ENCODE peak calls at places on chromosomes 2 and 18, in four cellular contexts. P, K, F and Q are unnamed samples.

GRCh38 chr2:160228141-160228963 is 28.3 kb upstream of the ITGB6 start:
- DNase-seq in K (no peak), F (no peak), P (peak), Q (peak)

GRCh38 chr2:32064021-32064678 is 794 bp downstream of the SPAST start:
- DNase-seq in K (no peak), P (peak), F (peak), Q (no peak)

GRCh38 chr2:128291161-128291843 is 27.4 kb downstream of the HS6ST1 start:
- DNase-seq in F (no peak), P (no peak), K (no peak), Q (no peak)

GRCh38 chr18:57210101-57210661 is 63.3 kb downstream of the BOD1L2 start:
- DNase-seq in F (peak), P (peak), K (no peak), Q (peak)

GRCh38 chr2:98455494-98455976 is 10.9 kb downstream of the INPP4A start:
- DNase-seq in F (no peak), P (no peak), K (peak), Q (peak)

GRCh38 chr2:217650229-217650628 is 352.6 kb downstream of the TNS1 start:
- DNase-seq in P (peak), K (no peak), F (no peak), Q (no peak)

GRCh38 chr2:127576433-127577207 is 41.1 kb downstream of the MYO7B start:
- DNase-seq in F (no peak), P (no peak), K (no peak), Q (peak)

GRCh38 chr18:33277431-33277830 is 163.1 kb downstream of the CCDC178 start:
- DNase-seq in K (no peak), F (no peak), P (no peak), Q (no peak)

GRCh38 chr18:79510731-79511141 is 115.0 kb downstream of the NFATC1 start:
- DNase-seq in K (no peak), P (no peak), F (no peak), Q (no peak)

GRCh38 chr2:181340891-181341290 is 116.3 kb upstream of the ITGA4 start:
- DNase-seq in P (no peak), K (no peak), F (no peak), Q (no peak)

GRCh38 chr2:85130407-85130806 is 2.8 kb upstream of the TCF7L1 start:
- DNase-seq in K (no peak), F (no peak), P (no peak), Q (no peak)
- TF ChIP-seq ELK1 in K (no peak), F (no peak), P (no peak), Q (no peak)

GRCh38 chr2:75716406-75716805 is 5.7 kb upstream of the GCFC2 start:
- DNase-seq in P (peak), K (no peak), F (no peak), Q (no peak)
- TF ChIP-seq ELK1 in P (no peak), K (no peak), F (no peak), Q (no peak)

DNA sequence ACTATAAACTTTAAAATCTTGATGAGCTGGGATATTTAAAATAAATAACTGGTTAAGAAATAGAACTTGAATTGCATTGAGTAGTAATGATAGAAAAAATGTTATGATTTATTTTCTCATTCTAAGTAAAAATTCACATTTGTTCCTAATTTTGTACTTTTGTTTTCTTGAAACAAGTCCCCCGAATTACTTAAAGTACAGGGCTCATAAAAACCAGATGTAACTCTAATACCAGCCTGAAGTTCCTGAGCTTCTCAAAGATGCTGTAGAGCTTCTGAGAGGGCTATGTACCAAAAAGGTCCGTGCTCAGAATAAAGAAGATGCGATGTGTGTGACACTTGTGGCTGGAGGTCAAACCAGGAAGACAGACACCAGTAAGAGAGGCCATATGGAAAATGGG is 116.1 kb upstream of the TACR1 start:
- DNase-seq in K (no peak), P (no peak), F (no peak), Q (no peak)
- TF ChIP-seq ELK1 in K (no peak), P (no peak), F (no peak), Q (no peak)

GRCh38 chr2:168461942-168462331 is 5.9 kb downstream of the CERS6 start:
- DNase-seq in F (no peak), P (no peak), K (no peak), Q (no peak)

GRCh38 chr2:168465594-168465993 is 9.5 kb downstream of the CERS6 start:
- DNase-seq in K (no peak), P (no peak), F (no peak), Q (no peak)

GRCh38 chr2:168460561-168460960 is 4.5 kb downstream of the CERS6 start:
- DNase-seq in F (no peak), P (no peak), K (no peak), Q (no peak)

GRCh38 chr2:168461178-168461941 is 5.3 kb downstream of the CERS6 start:
- DNase-seq in P (no peak), K (no peak), F (no peak), Q (no peak)

GRCh38 chr2:168462543-168463045 is 6.5 kb downstream of the CERS6 start:
- DNase-seq in P (no peak), F (no peak), K (no peak), Q (no peak)
- TF ChIP-seq ELK1 in P (no peak), F (no peak), K (no peak), Q (no peak)

GRCh38 chr2:186919272-186919671 is 70.3 kb upstream of the ZSWIM2 start:
- DNase-seq in K (no peak), P (peak), F (no peak), Q (peak)
- TF ChIP-seq ELK1 in K (no peak), P (no peak), F (no peak), Q (no peak)

GRCh38 chr2:238987352-238987981 is 139.6 kb downstream of the TWIST2 start:
- DNase-seq in K (no peak), F (no peak), P (no peak), Q (no peak)

GRCh38 chr2:238986491-238987351 is 138.8 kb downstream of the TWIST2 start:
- DNase-seq in K (no peak), F (no peak), P (no peak), Q (no peak)

GRCh38 chr2:238989484-238989883 is 141.6 kb downstream of the TWIST2 start:
- DNase-seq in K (no peak), P (no peak), F (no peak), Q (no peak)

GRCh38 chr2:238988105-238988504 is 140.2 kb downstream of the TWIST2 start:
- DNase-seq in F (no peak), P (no peak), K (no peak), Q (no peak)

GRCh38 chr2:238988752-238989151 is 140.9 kb downstream of the TWIST2 start:
- DNase-seq in F (no peak), P (no peak), K (no peak), Q (no peak)
- TF ChIP-seq ELK1 in F (no peak), P (no peak), K (no peak), Q (no peak)

GRCh38 chr18:58263055-58263732 is 219.2 kb downstream of the NEDD4L start:
- DNase-seq in K (no peak), P (peak), F (peak), Q (peak)

GRCh38 chr18:58266291-58266690 is 222.3 kb downstream of the NEDD4L start:
- DNase-seq in K (no peak), F (no peak), P (no peak), Q (peak)

GRCh38 chr18:58262581-58262980 is 218.6 kb downstream of the NEDD4L start:
- DNase-seq in P (no peak), K (no peak), F (no peak), Q (no peak)

GRCh38 chr18:58264846-58265245 is 220.8 kb downstream of the NEDD4L start:
- DNase-seq in F (no peak), K (no peak), P (no peak), Q (no peak)

DNA sequence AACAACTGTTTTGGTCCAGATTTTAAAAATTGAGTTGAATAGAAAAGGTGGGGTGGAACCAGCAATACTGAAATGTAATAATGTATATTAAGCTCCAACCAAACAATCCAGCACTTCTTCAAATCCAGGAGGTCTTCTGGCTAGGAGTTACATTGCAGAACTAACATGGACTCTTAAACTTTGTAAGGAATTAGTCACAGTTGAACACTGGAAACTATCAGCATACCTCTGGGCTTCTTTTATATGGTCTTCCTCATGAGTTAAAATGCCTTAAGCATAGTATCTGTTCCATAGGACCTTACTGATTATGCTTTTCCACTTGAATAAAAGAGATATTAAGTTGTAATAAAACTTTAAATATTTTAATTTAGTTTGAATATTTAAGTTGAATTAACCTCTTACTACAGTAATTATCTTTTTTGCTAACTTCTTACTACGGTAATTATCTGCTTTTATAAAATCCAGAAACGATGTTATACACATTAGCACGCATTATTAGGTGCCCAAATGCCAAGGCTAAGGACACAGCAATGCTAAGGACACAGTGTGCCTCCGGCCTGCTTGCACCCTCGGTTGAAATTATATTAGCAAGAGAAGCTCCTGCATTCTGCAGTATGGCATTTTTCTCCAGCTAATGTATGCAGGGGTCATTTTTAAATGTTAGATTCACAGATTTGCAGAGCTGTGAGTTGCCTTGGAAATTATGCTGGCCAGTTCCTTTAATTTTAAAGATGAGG is 219.9 kb downstream of the NEDD4L start:
- DNase-seq in K (no peak), F (no peak), P (no peak), Q (peak)
- TF ChIP-seq ELK1 in K (no peak), F (no peak), P (no peak), Q (no peak)

DNA sequence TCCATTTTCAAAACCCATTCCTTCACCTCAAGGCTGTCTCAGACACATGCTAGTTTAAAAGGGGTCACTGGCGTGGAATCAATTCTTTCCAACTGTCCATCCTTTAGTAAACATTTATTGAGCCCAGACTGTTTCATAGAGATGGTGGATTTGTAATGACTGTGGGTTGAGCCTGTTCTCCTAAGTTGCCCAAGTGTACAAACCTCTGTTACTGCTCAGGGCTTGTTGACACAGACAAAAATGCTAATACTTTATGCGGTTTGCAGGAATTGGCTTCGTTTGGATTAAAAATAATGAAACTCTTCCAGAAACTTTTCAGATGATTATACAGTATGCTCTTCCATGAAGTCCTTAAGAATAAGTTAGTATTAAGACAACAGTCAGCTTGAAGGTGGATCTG is 83.6 kb upstream of the MGAT5 start:
- DNase-seq in K (no peak), P (no peak), F (no peak), Q (peak)
- TF ChIP-seq ELK1 in K (no peak), P (no peak), F (no peak), Q (no peak)

GRCh38 chr2:9299444-9300100 is 93.0 kb downstream of the ASAP2 start:
- DNase-seq in F (no peak), K (no peak), P (no peak), Q (no peak)

GRCh38 chr2:9298583-9298982 is 92.0 kb downstream of the ASAP2 start:
- DNase-seq in P (no peak), K (no peak), F (no peak), Q (no peak)

GRCh38 chr2:9297156-9297555 is 90.5 kb downstream of the ASAP2 start:
- DNase-seq in K (no peak), F (no peak), P (no peak), Q (peak)

GRCh38 chr2:9296559-9296958 is 89.9 kb downstream of the ASAP2 start:
- DNase-seq in K (no peak), P (no peak), F (no peak), Q (no peak)

DNA sequence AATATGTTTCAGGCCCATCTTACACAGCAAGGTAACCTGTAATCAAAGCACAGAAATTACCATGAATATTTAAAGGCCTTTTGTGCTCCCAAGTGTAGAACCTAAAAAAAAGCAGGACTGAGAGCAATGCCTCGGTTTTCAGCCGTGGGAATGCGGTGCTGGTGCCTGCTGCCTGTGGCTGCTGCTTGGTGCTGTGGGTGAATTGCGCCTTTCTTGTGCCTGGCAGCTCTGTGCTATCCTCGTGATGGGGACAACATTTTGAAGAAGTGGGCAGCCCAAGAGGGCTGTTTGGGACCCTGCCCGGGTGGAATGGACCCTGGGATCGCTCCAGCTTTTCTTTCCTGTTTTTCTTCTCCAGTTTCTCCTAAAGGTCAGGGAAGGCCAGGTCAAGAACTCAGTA is 91.2 kb downstream of the ASAP2 start:
- DNase-seq in P (no peak), F (no peak), K (no peak), Q (no peak)
- TF ChIP-seq ELK1 in P (no peak), F (no peak), K (no peak), Q (no peak)

DNA sequence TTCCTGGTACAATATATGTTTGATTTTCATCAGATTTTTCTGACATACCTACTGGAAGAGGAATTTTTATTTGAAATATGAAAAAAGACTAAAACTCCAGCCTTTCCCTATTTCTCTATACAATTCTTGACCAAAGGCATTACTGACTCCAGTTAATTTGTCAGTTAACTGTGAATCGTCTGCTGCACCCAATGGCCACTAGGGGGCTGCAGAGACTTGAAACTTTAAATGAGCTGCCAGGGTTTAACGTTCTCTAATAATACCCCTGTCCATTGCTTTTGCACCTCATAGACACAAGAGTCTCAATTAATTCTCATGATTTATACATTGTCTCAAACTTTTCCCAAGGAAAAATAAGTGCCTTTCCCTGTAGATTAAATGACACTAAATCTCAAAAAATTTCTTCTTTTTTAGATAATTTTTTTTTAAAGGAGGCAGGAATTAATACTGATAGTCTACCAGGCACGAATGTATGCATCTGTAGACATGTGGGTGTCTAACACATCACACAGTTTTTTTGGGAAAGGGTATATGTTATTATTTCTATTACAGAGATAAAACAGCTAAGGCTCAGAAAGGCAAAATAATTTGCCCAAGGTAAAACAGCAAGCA is 1.8 kb upstream of the ALK start:
- DNase-seq in F (peak), P (peak), K (no peak), Q (peak)
- TF ChIP-seq ELK1 in F (no peak), P (no peak), K (no peak), Q (no peak)